ENCODE peak calls at places on chromosomes 3 and 15, in six cellular contexts. R is progenitor cell of endocrine pancreas; P is stimulated activated CD8-positive, alpha-beta memory T cell treated with anti-CD3 and anti-CD28 coated beads, Interleukin-7, amount 100 ng/mL, for 24 hours; J is endodermal cell; Q is D341Med; H is anterior cingulate cortex. T is an unnamed sample.

GRCh38 chr15:72925661-72926060 is 126.6 kb upstream of the NEO1 start:
- DNase-seq in P (no peak), Q (no peak), J (no peak), H (no peak), R (no peak), T (no peak)

GRCh38 chr15:30921781-30922371 is 18.2 kb downstream of the FAN1 start:
- DNase-seq in P (no peak), Q (no peak), R (no peak), H (peak; percentile 75), J (peak; percentile 61), T (no peak)

GRCh38 chr15:91165850-91166249 is 65.8 kb downstream of the SV2B start:
- DNase-seq in R (no peak), J (no peak), H (no peak), P (no peak), Q (no peak), T (no peak)

GRCh38 chr15:25057574-25057973 is 102.8 kb downstream of the SNRPN start:
- DNase-seq in J (peak; percentile 29), H (no peak), P (no peak), Q (peak; percentile 9), R (no peak), T (no peak)

GRCh38 chr3:190124067-190124466 is 3.4 kb upstream of the P3H2 start:
- DNase-seq in P (no peak), Q (no peak), H (no peak), J (no peak), R (no peak), T (no peak)

GRCh38 chr3:176663376-176663775 is 533.9 kb downstream of the TBL1XR1 start:
- DNase-seq in Q (no peak), P (no peak), J (no peak), R (no peak), H (no peak), T (no peak)

GRCh38 chr3:55189359-55189801 is 261.5 kb upstream of the LRTM1 start:
- DNase-seq in Q (no peak), P (no peak), H (no peak), J (peak; percentile 57), R (no peak), T (no peak)

GRCh38 chr3:57557088-57557537 is 1.0 kb downstream of the PDE12 start:
- DNase-seq in H (no peak), P (no peak), Q (peak; percentile 38), R (no peak), J (peak; percentile 62), T (no peak)

GRCh38 chr15:68318931-68319909 is 41.7 kb downstream of the FEM1B start:
- DNase-seq in P (no peak), J (peak; percentile 21), Q (no peak), R (no peak), H (no peak), T (no peak)

GRCh38 chr3:10581251-10581650 is 75.9 kb upstream of the ATP2B2 start:
- DNase-seq in Q (no peak), H (no peak), J (no peak), R (no peak), P (no peak), T (no peak)

GRCh38 chr3:16550676-16551341 is 37.3 kb upstream of the RFTN1 start:
- DNase-seq in J (peak; percentile 94), R (peak; percentile 63), Q (peak; percentile 79), P (peak; percentile 26), H (peak; percentile 44), T (peak; percentile 72)

GRCh38 chr3:53478921-53479664 is 15.3 kb upstream of the CACNA1D start:
- DNase-seq in J (no peak), R (no peak), H (no peak), Q (no peak), P (no peak), T (no peak)

GRCh38 chr3:10707089-10707983 is 108.7 kb upstream of the SLC6A11 start:
- DNase-seq in J (peak; percentile 83), R (peak; percentile 44), Q (peak; percentile 72), P (no peak), H (no peak), T (no peak)

GRCh38 chr15:58934521-58934920 is 1.0 kb upstream of the SLTM start:
- DNase-seq in Q (peak; percentile 67), R (no peak), H (no peak), P (no peak), J (no peak), T (peak; percentile 80)

GRCh38 chr15:82970078-82970686 is 15.8 kb upstream of the RAMAC start:
- DNase-seq in H (no peak), Q (no peak), R (no peak), P (no peak), J (no peak), T (no peak)

GRCh38 chr3:33954956-33955355 is 156.5 kb downstream of the PDCD6IP start:
- DNase-seq in Q (no peak), J (peak; percentile 71), P (no peak), R (no peak), H (no peak), T (peak; percentile 19)

GRCh38 chr15:28269097-28269496 is 52.9 kb downstream of the HERC2 start:
- DNase-seq in P (no peak), Q (no peak), J (no peak), H (no peak), R (no peak), T (no peak)

GRCh38 chr3:192408721-192409151 is 318.6 kb downstream of the FGF12 start:
- DNase-seq in R (peak; percentile 11), H (no peak), J (peak; percentile 87), P (no peak), Q (peak; percentile 80), T (peak; percentile 21)

GRCh38 chr3:72213296-72214064 is 428.5 kb upstream of the PROK2 start:
- DNase-seq in R (no peak), H (no peak), J (no peak), Q (no peak), P (no peak), T (no peak)

GRCh38 chr3:180804871-180805430 is 107.5 kb upstream of the FXR1 start:
- DNase-seq in R (no peak), P (no peak), Q (no peak), H (peak; percentile 26), J (peak; percentile 85), T (peak; percentile 53)

GRCh38 chr3:120160050-120160449 is 65.8 kb upstream of the GSK3B start:
- DNase-seq in P (no peak), R (no peak), H (no peak), Q (no peak), J (no peak), T (no peak)

GRCh38 chr3:143775401-143775970 is 72.8 kb downstream of the SLC9A9 start:
- DNase-seq in H (no peak), J (no peak), P (no peak), Q (peak; percentile 71), R (no peak), T (no peak)

GRCh38 chr15:26772588-26773484 is at the start of gene GABRB3:
- DNase-seq in Q (peak; percentile 93), H (peak; percentile 29), J (peak; percentile 93), R (peak; percentile 55), P (no peak), T (peak; percentile 95)

GRCh38 chr3:141594357-141594756 is 107.5 kb downstream of the RASA2 start:
- DNase-seq in Q (no peak), J (no peak), R (no peak), P (no peak), H (no peak), T (no peak)

GRCh38 chr15:75921732-75922703 is 18.3 kb downstream of the FBXO22 start:
- DNase-seq in H (no peak), Q (peak; percentile 45), P (no peak), J (peak; percentile 74), R (no peak), T (peak; percentile 63)

GRCh38 chr3:13477946-13478345 is 2.2 kb upstream of the HDAC11 start:
- DNase-seq in R (no peak), P (no peak), H (peak; percentile 44), J (no peak), Q (no peak), T (no peak)

GRCh38 chr3:14481018-14481645 is 59.0 kb downstream of the GRIP2 start:
- DNase-seq in Q (no peak), J (no peak), R (no peak), H (no peak), P (no peak), T (no peak)

GRCh38 chr15:89836255-89837133 is 21.8 kb upstream of the ANPEP start:
- DNase-seq in H (no peak), R (no peak), J (no peak), P (no peak), Q (no peak), T (no peak)

GRCh38 chr3:123642182-123642956 is 57.5 kb upstream of the HACD2 start:
- DNase-seq in J (peak; percentile 97), Q (peak; percentile 73), P (peak; percentile 38), H (peak; percentile 16), R (peak; percentile 38), T (peak; percentile 86)

GRCh38 chr3:24100694-24101402 is 155.8 kb downstream of the NR1D2 start:
- DNase-seq in Q (no peak), H (no peak), P (no peak), R (no peak), J (no peak), T (no peak)

GRCh38 chr3:69079269-69080159 is 651 bp downstream of the UBA3 start:
- DNase-seq in J (peak; percentile 68), R (peak; percentile 15), H (no peak), Q (peak; percentile 66), P (no peak), T (peak; percentile 16)

GRCh38 chr15:60840703-60841411 is 361.9 kb upstream of the ICE2 start:
- DNase-seq in P (no peak), H (peak; percentile 2), R (no peak), Q (no peak), J (no peak), T (no peak)

GRCh38 chr3:16319723-16320122 is 54.7 kb downstream of the OXNAD1 start:
- DNase-seq in J (no peak), H (no peak), R (no peak), Q (no peak), P (no peak), T (peak; percentile 34)

GRCh38 chr15:70051948-70052633 is 45.6 kb downstream of the TLE3 start:
- DNase-seq in Q (no peak), H (no peak), J (no peak), R (no peak), P (no peak), T (no peak)

GRCh38 chr15:22838292-22839042 is at the start of gene NIPA2:
- DNase-seq in J (peak; percentile 100), Q (peak; percentile 98), H (peak; percentile 96), R (peak; percentile 99), P (peak; percentile 96), T (peak; percentile 98)

GRCh38 chr3:178389258-178389657 is 147.0 kb upstream of the KCNMB2 start:
- DNase-seq in R (no peak), Q (no peak), H (no peak), J (no peak), P (no peak), T (no peak)

GRCh38 chr3:190673157-190673556 is 159.3 kb downstream of the IL1RAP start:
- DNase-seq in P (no peak), J (no peak), H (no peak), R (no peak), Q (no peak), T (no peak)

GRCh38 chr15:43519207-43519606 is 1.8 kb downstream of the MAP1A start:
- DNase-seq in H (peak; percentile 56), Q (no peak), J (no peak), R (no peak), P (no peak), T (no peak)